ENCODE peak calls at places on chromosomes 4 and X, in seven cellular contexts. One of them, this sample, is unnamed. For H3K36me3, the result is how much of the 10 kb centered on the place peaks cover.

GRCh38 chrX:132463411-132463810 is 25.4 kb downstream of the MBNL3 start:
- DNase-seq in K562: peak
- DNase-seq in HCT116: peak
- DNase-seq in H1: no peak
- DNase-seq in HepG2: no peak
- DNase-seq in endothelial cell of umbilical vein: no peak
- DNase-seq in SK-N-SH: peak
- DNase-seq in this sample: no peak

GRCh38 chr4:113131146-113131545 is 81.7 kb downstream of the ANK2 start:
- DNase-seq in HepG2: no peak
- DNase-seq in K562: no peak
- DNase-seq in endothelial cell of umbilical vein: no peak
- DNase-seq in SK-N-SH: no peak
- DNase-seq in H1: no peak
- DNase-seq in HCT116: no peak
- DNase-seq in this sample: no peak

GRCh38 chr4:77031544-77031943 is 44.2 kb downstream of the CCNI start:
- DNase-seq in H1: no peak
- DNase-seq in endothelial cell of umbilical vein: no peak
- DNase-seq in HepG2: no peak
- DNase-seq in HCT116: no peak
- DNase-seq in K562: no peak
- DNase-seq in SK-N-SH: no peak
- DNase-seq in this sample: no peak

GRCh38 chr4:41362647-41363383 is 106.1 kb downstream of the UCHL1 start:
- DNase-seq in endothelial cell of umbilical vein: no peak
- DNase-seq in HepG2: no peak
- DNase-seq in H1: peak
- DNase-seq in K562: no peak
- DNase-seq in HCT116: no peak
- DNase-seq in SK-N-SH: no peak
- DNase-seq in this sample: peak

GRCh38 chrX:19912-20571 is 261.1 kb upstream of the PLCXD1 start:
- DNase-seq in endothelial cell of umbilical vein: no peak
- DNase-seq in K562: peak
- DNase-seq in HepG2: peak
- DNase-seq in H1: no peak
- DNase-seq in HCT116: no peak
- DNase-seq in SK-N-SH: peak
- DNase-seq in this sample: no peak

GRCh38 chrX:24478516-24478915 is 13.4 kb downstream of the PDK3 start:
- DNase-seq in HepG2: no peak
- DNase-seq in H1: no peak
- DNase-seq in K562: no peak
- DNase-seq in endothelial cell of umbilical vein: no peak
- DNase-seq in HCT116: no peak
- DNase-seq in SK-N-SH: no peak
- DNase-seq in this sample: no peak

GRCh38 chr4:6421397-6421796 is 51.0 kb downstream of the PPP2R2C start:
- DNase-seq in HepG2: no peak
- DNase-seq in K562: no peak
- DNase-seq in HCT116: no peak
- DNase-seq in H1: no peak
- DNase-seq in endothelial cell of umbilical vein: no peak
- DNase-seq in SK-N-SH: no peak
- DNase-seq in this sample: no peak

GRCh38 chrX:153739754-153740486 is 15.3 kb downstream of the ABCD1 start:
- DNase-seq in H1: no peak
- DNase-seq in HCT116: no peak
- DNase-seq in HepG2: no peak
- DNase-seq in SK-N-SH: no peak
- DNase-seq in endothelial cell of umbilical vein: no peak
- DNase-seq in K562: no peak
- DNase-seq in this sample: no peak

GRCh38 chr4:169922632-169923276 is 103.4 kb downstream of the MFAP3L start:
- DNase-seq in HepG2: no peak
- DNase-seq in endothelial cell of umbilical vein: no peak
- DNase-seq in HCT116: no peak
- DNase-seq in SK-N-SH: no peak
- DNase-seq in H1: no peak
- DNase-seq in K562: no peak
- DNase-seq in this sample: no peak

GRCh38 chrX:128691872-128692271 is 639.7 kb upstream of the ACTRT1 start:
- DNase-seq in H1: no peak
- DNase-seq in SK-N-SH: no peak
- DNase-seq in HepG2: no peak
- DNase-seq in K562: no peak
- DNase-seq in endothelial cell of umbilical vein: no peak
- DNase-seq in HCT116: no peak
- DNase-seq in this sample: no peak

GRCh38 chrX:13197961-13198761 is 121.7 kb downstream of the ATXN3L start:
- DNase-seq in endothelial cell of umbilical vein: no peak
- DNase-seq in HepG2: no peak
- DNase-seq in H1: peak
- DNase-seq in SK-N-SH: peak
- DNase-seq in HCT116: no peak
- DNase-seq in K562: no peak
- DNase-seq in this sample: peak
- H3K9ac ChIP-seq in endothelial cell of umbilical vein: no peak
- H3K9ac ChIP-seq in HepG2: no peak
- H3K9ac ChIP-seq in H1: no peak
- H3K9ac ChIP-seq in SK-N-SH: no peak
- H3K9ac ChIP-seq in HCT116: no peak
- H3K9ac ChIP-seq in K562: no peak
- H3K9ac ChIP-seq in this sample: no peak

GRCh38 chr4:136803430-136803829 is 728.9 kb downstream of the PCDH18 start:
- DNase-seq in HCT116: no peak
- DNase-seq in K562: no peak
- DNase-seq in HepG2: no peak
- DNase-seq in endothelial cell of umbilical vein: peak
- DNase-seq in SK-N-SH: no peak
- DNase-seq in H1: no peak
- DNase-seq in this sample: no peak
- TF ChIP-seq POLR2AphosphoS5 in HCT116: no peak
- TF ChIP-seq POLR2AphosphoS5 in K562: no peak
- TF ChIP-seq POLR2AphosphoS5 in HepG2: no peak
- TF ChIP-seq POLR2AphosphoS5 in endothelial cell of umbilical vein: no peak
- TF ChIP-seq POLR2AphosphoS5 in SK-N-SH: no peak
- TF ChIP-seq POLR2AphosphoS5 in H1: no peak
- TF ChIP-seq POLR2AphosphoS5 in this sample: no peak

DNA sequence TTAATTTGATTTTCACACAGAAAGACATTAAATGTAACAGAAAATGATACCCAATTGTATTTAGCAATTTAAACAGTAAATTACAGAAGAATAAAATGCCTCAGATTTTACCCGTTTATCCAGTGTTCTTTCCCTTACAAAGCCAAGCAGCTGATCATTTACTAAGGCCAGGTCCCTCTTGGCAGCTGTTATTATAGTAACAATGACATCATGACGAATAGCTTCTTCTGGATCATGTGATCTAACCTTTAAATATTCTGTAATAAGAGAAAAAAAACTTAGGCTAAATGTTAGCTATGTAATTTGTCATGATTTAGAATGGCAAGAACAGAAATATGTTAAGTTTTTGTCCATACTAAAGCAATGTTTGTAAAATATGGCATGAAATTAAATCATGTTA is 69.4 kb downstream of the PDS5A start:
- DNase-seq in H1: no peak
- DNase-seq in endothelial cell of umbilical vein: no peak
- DNase-seq in HepG2: no peak
- DNase-seq in HCT116: no peak
- DNase-seq in SK-N-SH: no peak
- DNase-seq in K562: no peak
- DNase-seq in this sample: no peak
- H3K36me3 ChIP-seq in H1: under half
- H3K36me3 ChIP-seq in endothelial cell of umbilical vein: under half
- H3K36me3 ChIP-seq in HepG2: under half
- H3K36me3 ChIP-seq in HCT116: under half
- H3K36me3 ChIP-seq in SK-N-SH: half or more
- H3K36me3 ChIP-seq in K562: half or more
- H3K36me3 ChIP-seq in this sample: half or more

GRCh38 chr4:107122736-107123135 is 86.6 kb upstream of the DKK2 start:
- DNase-seq in HCT116: no peak
- DNase-seq in HepG2: no peak
- DNase-seq in endothelial cell of umbilical vein: peak
- DNase-seq in H1: no peak
- DNase-seq in SK-N-SH: no peak
- DNase-seq in K562: no peak
- DNase-seq in this sample: no peak

GRCh38 chr4:107125496-107125895 is 89.4 kb upstream of the DKK2 start:
- DNase-seq in SK-N-SH: no peak
- DNase-seq in H1: no peak
- DNase-seq in K562: no peak
- DNase-seq in endothelial cell of umbilical vein: no peak
- DNase-seq in HepG2: no peak
- DNase-seq in HCT116: no peak
- DNase-seq in this sample: no peak

GRCh38 chr4:107115185-107115847 is 79.2 kb upstream of the DKK2 start:
- DNase-seq in HCT116: no peak
- DNase-seq in K562: no peak
- DNase-seq in SK-N-SH: peak
- DNase-seq in endothelial cell of umbilical vein: no peak
- DNase-seq in HepG2: no peak
- DNase-seq in H1: no peak
- DNase-seq in this sample: peak

GRCh38 chr4:107117726-107118125 is 81.6 kb upstream of the DKK2 start:
- DNase-seq in HepG2: no peak
- DNase-seq in SK-N-SH: no peak
- DNase-seq in H1: no peak
- DNase-seq in HCT116: no peak
- DNase-seq in endothelial cell of umbilical vein: peak
- DNase-seq in K562: no peak
- DNase-seq in this sample: no peak

GRCh38 chr4:107120661-107121060 is 84.5 kb upstream of the DKK2 start:
- DNase-seq in H1: no peak
- DNase-seq in endothelial cell of umbilical vein: peak
- DNase-seq in SK-N-SH: no peak
- DNase-seq in HepG2: no peak
- DNase-seq in HCT116: no peak
- DNase-seq in K562: no peak
- DNase-seq in this sample: no peak
- H3K9ac ChIP-seq in H1: no peak
- H3K9ac ChIP-seq in endothelial cell of umbilical vein: no peak
- H3K9ac ChIP-seq in SK-N-SH: no peak
- H3K9ac ChIP-seq in HepG2: no peak
- H3K9ac ChIP-seq in HCT116: no peak
- H3K9ac ChIP-seq in K562: no peak
- H3K9ac ChIP-seq in this sample: peak

GRCh38 chrX:67789536-67789935 is 245.7 kb downstream of the AR start:
- DNase-seq in endothelial cell of umbilical vein: no peak
- DNase-seq in H1: no peak
- DNase-seq in K562: no peak
- DNase-seq in HCT116: no peak
- DNase-seq in SK-N-SH: no peak
- DNase-seq in HepG2: no peak
- DNase-seq in this sample: no peak

GRCh38 chrX:67780694-67781109 is 236.9 kb downstream of the AR start:
- DNase-seq in K562: peak
- DNase-seq in HCT116: no peak
- DNase-seq in endothelial cell of umbilical vein: peak
- DNase-seq in SK-N-SH: no peak
- DNase-seq in H1: no peak
- DNase-seq in HepG2: no peak
- DNase-seq in this sample: peak

GRCh38 chrX:67787196-67787595 is 243.4 kb downstream of the AR start:
- DNase-seq in H1: no peak
- DNase-seq in HepG2: no peak
- DNase-seq in SK-N-SH: no peak
- DNase-seq in HCT116: no peak
- DNase-seq in K562: no peak
- DNase-seq in endothelial cell of umbilical vein: no peak
- DNase-seq in this sample: no peak

GRCh38 chrX:67781132-67781531 is 237.3 kb downstream of the AR start:
- DNase-seq in H1: no peak
- DNase-seq in SK-N-SH: no peak
- DNase-seq in K562: no peak
- DNase-seq in HepG2: no peak
- DNase-seq in endothelial cell of umbilical vein: no peak
- DNase-seq in HCT116: no peak
- DNase-seq in this sample: no peak

GRCh38 chrX:67784712-67785111 is 240.9 kb downstream of the AR start:
- DNase-seq in HCT116: no peak
- DNase-seq in SK-N-SH: no peak
- DNase-seq in H1: no peak
- DNase-seq in K562: no peak
- DNase-seq in HepG2: no peak
- DNase-seq in endothelial cell of umbilical vein: no peak
- DNase-seq in this sample: no peak
- TF ChIP-seq POLR2AphosphoS5 in HCT116: no peak
- TF ChIP-seq POLR2AphosphoS5 in SK-N-SH: no peak
- TF ChIP-seq POLR2AphosphoS5 in H1: no peak
- TF ChIP-seq POLR2AphosphoS5 in K562: no peak
- TF ChIP-seq POLR2AphosphoS5 in HepG2: no peak
- TF ChIP-seq POLR2AphosphoS5 in endothelial cell of umbilical vein: no peak
- TF ChIP-seq POLR2AphosphoS5 in this sample: no peak

DNA sequence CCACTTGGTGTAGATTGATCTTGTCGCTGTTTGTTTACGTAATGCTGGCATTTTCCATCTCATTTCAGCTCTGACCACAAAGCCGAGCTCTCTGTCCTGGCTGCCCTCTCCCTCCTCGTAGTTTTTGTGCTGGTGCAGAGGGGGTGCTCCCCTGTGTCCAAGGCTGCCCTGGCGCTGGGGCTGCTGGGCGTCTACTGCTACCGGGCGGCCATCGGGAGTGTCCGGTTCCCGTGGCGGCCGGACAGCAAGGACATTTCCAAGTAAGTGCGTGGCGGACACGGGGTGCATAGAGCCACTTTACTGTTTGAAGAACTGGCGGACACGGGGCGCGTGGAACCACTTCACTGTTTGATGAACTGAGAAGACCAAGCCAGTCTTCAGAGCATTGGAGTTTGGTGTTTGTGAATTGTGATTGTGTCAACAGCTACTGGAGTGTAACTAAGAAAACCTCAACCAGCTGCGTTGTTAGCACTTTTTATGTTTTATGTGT is 28.0 kb downstream of the PIGG start:
- DNase-seq in SK-N-SH: no peak
- DNase-seq in H1: no peak
- DNase-seq in HepG2: no peak
- DNase-seq in HCT116: no peak
- DNase-seq in K562: no peak
- DNase-seq in endothelial cell of umbilical vein: no peak
- DNase-seq in this sample: no peak
- H3K36me3 ChIP-seq in SK-N-SH: under half
- H3K36me3 ChIP-seq in H1: half or more
- H3K36me3 ChIP-seq in HepG2: half or more
- H3K36me3 ChIP-seq in HCT116: under half
- H3K36me3 ChIP-seq in K562: half or more
- H3K36me3 ChIP-seq in endothelial cell of umbilical vein: under half
- H3K36me3 ChIP-seq in this sample: under half

GRCh38 chrX:107775734-107776511 is at the start of gene TSC22D3:
- DNase-seq in endothelial cell of umbilical vein: peak
- DNase-seq in HepG2: peak
- DNase-seq in K562: peak
- DNase-seq in HCT116: peak
- DNase-seq in SK-N-SH: peak
- DNase-seq in H1: no peak
- DNase-seq in this sample: no peak
- H3K9ac ChIP-seq in endothelial cell of umbilical vein: no peak
- H3K9ac ChIP-seq in HepG2: no peak
- H3K9ac ChIP-seq in K562: peak
- H3K9ac ChIP-seq in HCT116: no peak
- H3K9ac ChIP-seq in SK-N-SH: no peak
- H3K9ac ChIP-seq in H1: no peak
- H3K9ac ChIP-seq in this sample: no peak